ENCODE peak calls at places on chromosomes 3 and 15, in six cellular contexts. G, X, I, N, A and P are unnamed samples.

GRCh38 chr3:99503350-99503749 is 135.0 kb upstream of the COL8A1 start:
- DNase-seq in G (no peak), X (no peak), I (no peak), N (peak), A (no peak), P (no peak)

GRCh38 chr15:60673918-60674558 is 195.1 kb upstream of the ICE2 start:
- DNase-seq in G (no peak), X (peak), I (no peak), N (peak), A (peak), P (peak)

GRCh38 chr3:55343486-55344357 is 143.4 kb downstream of the WNT5A start:
- DNase-seq in G (no peak), X (no peak), I (no peak), N (no peak), A (no peak), P (no peak)

GRCh38 chr15:67199881-67200763 is 54.3 kb downstream of the AAGAB start:
- DNase-seq in G (no peak), X (no peak), I (no peak), N (no peak), A (no peak), P (no peak)

GRCh38 chr3:195004512-195005250 is 266.3 kb downstream of the XXYLT1 start:
- DNase-seq in G (no peak), X (no peak), I (no peak), N (no peak), A (no peak), P (no peak)

GRCh38 chr3:126013742-126014141 is 44.8 kb downstream of the ROPN1B start:
- DNase-seq in G (no peak), X (no peak), I (no peak), N (no peak), A (no peak), P (no peak)

GRCh38 chr15:81225161-81225671 is 28.5 kb downstream of the IL16 start:
- DNase-seq in G (peak), X (no peak), I (no peak), N (peak), A (no peak), P (no peak)

GRCh38 chr3:169495569-169495968 is 167.9 kb downstream of the MECOM start:
- DNase-seq in G (no peak), X (no peak), I (no peak), N (no peak), A (no peak), P (no peak)

GRCh38 chr15:99125061-99125990 is 20.4 kb downstream of the SYNM start:
- DNase-seq in G (peak), X (no peak), I (no peak), N (peak), A (no peak), P (no peak)

GRCh38 chr3:13569641-13570390 is 20.9 kb downstream of the FBLN2 start:
- DNase-seq in G (no peak), X (no peak), I (no peak), N (peak), A (no peak), P (no peak)

GRCh38 chr3:100041328-100041749 is 73.0 kb downstream of the FILIP1L start:
- DNase-seq in G (no peak), X (no peak), I (no peak), N (no peak), A (no peak), P (no peak)

GRCh38 chr15:70471517-70471916 is 291.8 kb downstream of the UACA start:
- DNase-seq in G (no peak), X (no peak), I (no peak), N (no peak), A (no peak), P (no peak)

GRCh38 chr3:172749201-172749965 is 1.1 kb upstream of the ECT2 start:
- DNase-seq in G (no peak), X (no peak), I (no peak), N (no peak), A (no peak), P (peak)

GRCh38 chr15:68818088-68818670 is 2.5 kb downstream of the ANP32A start:
- DNase-seq in G (peak), X (peak), I (peak), N (peak), A (peak), P (no peak)

GRCh38 chr15:42137461-42138261 is 18.8 kb downstream of the PLA2G4F start:
- DNase-seq in G (no peak), X (peak), I (peak), N (no peak), A (peak), P (no peak)

GRCh38 chr3:37526511-37526910 is 335.2 kb upstream of the CTDSPL start:
- DNase-seq in G (no peak), X (no peak), I (no peak), N (peak), A (no peak), P (no peak)

GRCh38 chr3:110234831-110235230 is 836.8 kb upstream of the NECTIN3 start:
- DNase-seq in G (no peak), X (no peak), I (no peak), N (no peak), A (no peak), P (no peak)

GRCh38 chr15:41934843-41935242 is 37.5 kb downstream of the EHD4 start:
- DNase-seq in G (peak), X (no peak), I (peak), N (no peak), A (peak), P (no peak)

GRCh38 chr3:130820976-130821375 is 72.9 kb upstream of the ATP2C1 start:
- DNase-seq in G (peak), X (no peak), I (no peak), N (no peak), A (no peak), P (peak)

GRCh38 chr3:41907330-41908073 is 54.4 kb downstream of the ULK4 start:
- DNase-seq in G (no peak), X (no peak), I (no peak), N (no peak), A (no peak), P (peak)

GRCh38 chr3:5115506-5116162 is 6.5 kb upstream of the ARL8B start:
- DNase-seq in G (no peak), X (no peak), I (no peak), N (no peak), A (no peak), P (no peak)

GRCh38 chr3:25474000-25474399 is 45.9 kb downstream of the RARB start:
- DNase-seq in G (no peak), X (no peak), I (no peak), N (no peak), A (no peak), P (no peak)

GRCh38 chr3:82202254-82202653 is 440.8 kb upstream of the GBE1 start:
- DNase-seq in G (no peak), X (no peak), I (no peak), N (no peak), A (no peak), P (no peak)

GRCh38 chr3:45692866-45693265 is 3.7 kb downstream of the SACM1L start:
- DNase-seq in G (no peak), X (no peak), I (no peak), N (no peak), A (no peak), P (no peak)

GRCh38 chr15:29668120-29668602 is 154.1 kb downstream of the TJP1 start:
- DNase-seq in G (peak), X (peak), I (no peak), N (peak), A (no peak), P (peak)

GRCh38 chr3:139202226-139202958 is 141.4 kb upstream of the MRPS22 start:
- DNase-seq in G (no peak), X (peak), I (no peak), N (no peak), A (no peak), P (no peak)

GRCh38 chr3:71504250-71505036 is 79.1 kb downstream of the FOXP1 start:
- DNase-seq in G (no peak), X (no peak), I (no peak), N (no peak), A (peak), P (peak)

GRCh38 chr3:171895890-171896289 is 52.7 kb downstream of the TMEM212 start:
- DNase-seq in G (no peak), X (no peak), I (no peak), N (no peak), A (no peak), P (no peak)

GRCh38 chr15:32028921-32029320 is 1.4 kb upstream of the CHRNA7 start:
- DNase-seq in G (no peak), X (peak), I (no peak), N (no peak), A (no peak), P (no peak)

GRCh38 chr3:134330895-134331810 is 43.1 kb downstream of the AMOTL2 start:
- DNase-seq in G (no peak), X (no peak), I (no peak), N (peak), A (no peak), P (no peak)

GRCh38 chr3:115713247-115713646 is 89.9 kb downstream of the GAP43 start:
- DNase-seq in G (peak), X (peak), I (no peak), N (peak), A (no peak), P (no peak)

GRCh38 chr15:80478075-80478474 is 73.9 kb downstream of the ARNT2 start:
- DNase-seq in G (no peak), X (no peak), I (no peak), N (no peak), A (no peak), P (no peak)

GRCh38 chr15:39358441-39359041 is 222.3 kb upstream of the THBS1 start:
- DNase-seq in G (no peak), X (no peak), I (no peak), N (no peak), A (no peak), P (no peak)